ENCODE peak calls at places on chromosome 7, in nine cellular contexts. Q is HFFc6, U is H9, T is WTC11, A is endothelial cell, N is stromal cell of bone marrow, E is GM19239, O is fibroblast of the aortic adventitia, R is KG1. X is an unnamed sample.
A peak's percentile ranks its signal among the peaks of the same experiment; 100 is the strongest.

GRCh38 chr7:23955145-23955544 is 245.1 kb downstream of the STK31 start:
- DNase-seq in Q (no peak), U (no peak), T (no peak), A (no peak), N (no peak), E (no peak), O (no peak), R (no peak), X (no peak)

GRCh38 chr7:12025246-12025645 is 185.8 kb upstream of the TMEM106B start:
- DNase-seq in Q (no peak), U (no peak), T (no peak), A (no peak), N (no peak), E (no peak), O (no peak), R (no peak), X (no peak)

GRCh38 chr7:93442478-93443224 is 131.9 kb downstream of the CALCR start:
- DNase-seq in Q (peak; percentile 37), U (peak; percentile 60), T (peak; percentile 63), A (peak; percentile 61), N (peak; percentile 2), E (peak; percentile 12), O (peak; percentile 31), R (no peak), X (peak; percentile 86)

GRCh38 chr7:25926009-25926408 is 226.0 kb upstream of the NFE2L3 start:
- DNase-seq in Q (no peak), U (no peak), T (no peak), A (no peak), N (peak; percentile 18), E (no peak), O (no peak), R (no peak), X (no peak)

GRCh38 chr7:139365336-139365735 is 5.6 kb downstream of the LUC7L2 start:
- DNase-seq in Q (no peak), U (no peak), T (no peak), A (no peak), N (no peak), E (no peak), O (no peak), R (no peak), X (no peak)

GRCh38 chr7:103918928-103919868 is 70.3 kb downstream of the RELN start:
- DNase-seq in Q (no peak), U (no peak), T (no peak), A (peak; percentile 5), N (no peak), E (no peak), O (no peak), R (no peak), X (no peak)

GRCh38 chr7:88480901-88481300 is 174.2 kb upstream of the STEAP4 start:
- DNase-seq in Q (no peak), U (no peak), T (no peak), A (no peak), N (no peak), E (no peak), O (no peak), R (no peak), X (no peak)

GRCh38 chr7:37518266-37518665 is 69.6 kb upstream of the ELMO1 start:
- DNase-seq in Q (no peak), U (no peak), T (no peak), A (no peak), N (no peak), E (no peak), O (no peak), R (no peak), X (no peak)

GRCh38 chr7:3193721-3194120 is 107.3 kb upstream of the SDK1 start:
- DNase-seq in Q (no peak), U (no peak), T (no peak), A (no peak), N (no peak), E (no peak), O (no peak), R (no peak), X (no peak)

X was measured in endodermal cell.